ENCODE peak calls at places on chromosome 19, in six cellular contexts. One of them, this sample, is unnamed.

GRCh38 chr19:14114439-14114838 is 3.1 kb downstream of the PRKACA start:
- DNase-seq in tibial artery: no peak
- DNase-seq in CD4-positive, alpha-beta T cell: no peak
- DNase-seq in left ventricle myocardium inferior: no peak
- DNase-seq in ovary: no peak
- DNase-seq in Peyer's patch: no peak
- DNase-seq in this sample: no peak

GRCh38 chr19:23762884-23763711 is 4.4 kb upstream of the ZNF681 start:
- DNase-seq in Peyer's patch: peak; percentile 95
- DNase-seq in CD4-positive, alpha-beta T cell: peak; percentile 72
- DNase-seq in tibial artery: peak; percentile 24
- DNase-seq in left ventricle myocardium inferior: peak; percentile 87
- DNase-seq in ovary: peak; percentile 78
- DNase-seq in this sample: peak; percentile 79

GRCh38 chr19:55368701-55369563 is 1.3 kb downstream of the IL11 start:
- DNase-seq in left ventricle myocardium inferior: no peak
- DNase-seq in Peyer's patch: no peak
- DNase-seq in ovary: no peak
- DNase-seq in CD4-positive, alpha-beta T cell: no peak
- DNase-seq in tibial artery: no peak
- DNase-seq in this sample: no peak

GRCh38 chr19:46303702-46304397 is 7.0 kb downstream of the HIF3A start:
- DNase-seq in tibial artery: peak; percentile 36
- DNase-seq in Peyer's patch: peak; percentile 94
- DNase-seq in ovary: peak; percentile 82
- DNase-seq in left ventricle myocardium inferior: peak; percentile 63
- DNase-seq in CD4-positive, alpha-beta T cell: no peak
- DNase-seq in this sample: peak; percentile 73

GRCh38 chr19:39032164-39032918 is at the start of gene FBXO27:
- DNase-seq in left ventricle myocardium inferior: peak; percentile 18
- DNase-seq in Peyer's patch: peak; percentile 46
- DNase-seq in ovary: peak; percentile 27
- DNase-seq in tibial artery: no peak
- DNase-seq in CD4-positive, alpha-beta T cell: no peak
- DNase-seq in this sample: no peak

GRCh38 chr19:35582760-35583159 is 3.2 kb upstream of the PMIS2 start:
- DNase-seq in left ventricle myocardium inferior: no peak
- DNase-seq in CD4-positive, alpha-beta T cell: no peak
- DNase-seq in tibial artery: no peak
- DNase-seq in Peyer's patch: no peak
- DNase-seq in ovary: no peak
- DNase-seq in this sample: no peak

GRCh38 chr19:10885241-10886169 is 14.2 kb downstream of the CARM1 start:
- DNase-seq in Peyer's patch: no peak
- DNase-seq in ovary: no peak
- DNase-seq in tibial artery: no peak
- DNase-seq in left ventricle myocardium inferior: no peak
- DNase-seq in CD4-positive, alpha-beta T cell: no peak
- DNase-seq in this sample: no peak

GRCh38 chr19:40744554-40745401 is 5.5 kb downstream of the ACTMAP start:
- DNase-seq in left ventricle myocardium inferior: no peak
- DNase-seq in tibial artery: no peak
- DNase-seq in Peyer's patch: no peak
- DNase-seq in ovary: no peak
- DNase-seq in CD4-positive, alpha-beta T cell: no peak
- DNase-seq in this sample: no peak

GRCh38 chr19:38706792-38707511 is 37.3 kb downstream of the CAPN12 start:
- DNase-seq in Peyer's patch: no peak
- DNase-seq in left ventricle myocardium inferior: no peak
- DNase-seq in CD4-positive, alpha-beta T cell: no peak
- DNase-seq in ovary: no peak
- DNase-seq in tibial artery: no peak
- DNase-seq in this sample: no peak

GRCh38 chr19:4108767-4109625 is 14.9 kb downstream of the MAP2K2 start:
- DNase-seq in ovary: peak; percentile 12
- DNase-seq in left ventricle myocardium inferior: no peak
- DNase-seq in Peyer's patch: peak; percentile 90
- DNase-seq in CD4-positive, alpha-beta T cell: peak; percentile 39
- DNase-seq in tibial artery: no peak
- DNase-seq in this sample: no peak

GRCh38 chr19:47110521-47111080 is 3.0 kb downstream of the ZC3H4 start:
- DNase-seq in Peyer's patch: peak; percentile 76
- DNase-seq in left ventricle myocardium inferior: no peak
- DNase-seq in CD4-positive, alpha-beta T cell: no peak
- DNase-seq in tibial artery: no peak
- DNase-seq in ovary: no peak
- DNase-seq in this sample: peak; percentile 50

GRCh38 chr19:31039151-31039550 is 310.1 kb downstream of the TSHZ3 start:
- DNase-seq in ovary: no peak
- DNase-seq in left ventricle myocardium inferior: no peak
- DNase-seq in CD4-positive, alpha-beta T cell: no peak
- DNase-seq in tibial artery: no peak
- DNase-seq in Peyer's patch: no peak
- DNase-seq in this sample: no peak

GRCh38 chr19:4717191-4717965 is 6.3 kb downstream of the DPP9 start:
- DNase-seq in Peyer's patch: no peak
- DNase-seq in ovary: no peak
- DNase-seq in tibial artery: no peak
- DNase-seq in left ventricle myocardium inferior: no peak
- DNase-seq in CD4-positive, alpha-beta T cell: no peak
- DNase-seq in this sample: no peak

GRCh38 chr19:10230904-10231623 is at the start of gene S1PR2:
- DNase-seq in CD4-positive, alpha-beta T cell: peak; percentile 77
- DNase-seq in left ventricle myocardium inferior: peak; percentile 85
- DNase-seq in Peyer's patch: peak; percentile 86
- DNase-seq in tibial artery: peak; percentile 74
- DNase-seq in ovary: peak; percentile 85
- DNase-seq in this sample: peak; percentile 88

GRCh38 chr19:16661480-16662034 is 618 bp downstream of the TMEM38A start:
- DNase-seq in left ventricle myocardium inferior: peak; percentile 71
- DNase-seq in CD4-positive, alpha-beta T cell: no peak
- DNase-seq in Peyer's patch: peak; percentile 58
- DNase-seq in ovary: peak; percentile 34
- DNase-seq in tibial artery: peak; percentile 48
- DNase-seq in this sample: peak; percentile 88

GRCh38 chr19:15250635-15250993 is 18.4 kb upstream of the EPHX3 start:
- DNase-seq in tibial artery: no peak
- DNase-seq in left ventricle myocardium inferior: no peak
- DNase-seq in Peyer's patch: no peak
- DNase-seq in CD4-positive, alpha-beta T cell: no peak
- DNase-seq in ovary: no peak
- DNase-seq in this sample: no peak

GRCh38 chr19:34259367-34259865 is 5.1 kb downstream of the GARRE1 start:
- DNase-seq in Peyer's patch: peak; percentile 47
- DNase-seq in left ventricle myocardium inferior: no peak
- DNase-seq in tibial artery: no peak
- DNase-seq in CD4-positive, alpha-beta T cell: no peak
- DNase-seq in ovary: no peak
- DNase-seq in this sample: no peak

GRCh38 chr19:13817018-13817614 is 21.9 kb downstream of the ZSWIM4 start:
- DNase-seq in ovary: no peak
- DNase-seq in tibial artery: no peak
- DNase-seq in left ventricle myocardium inferior: no peak
- DNase-seq in CD4-positive, alpha-beta T cell: no peak
- DNase-seq in Peyer's patch: peak; percentile 81
- DNase-seq in this sample: no peak

GRCh38 chr19:13132471-13133166 is 14.6 kb downstream of the NACC1 start:
- DNase-seq in left ventricle myocardium inferior: no peak
- DNase-seq in Peyer's patch: no peak
- DNase-seq in CD4-positive, alpha-beta T cell: no peak
- DNase-seq in ovary: no peak
- DNase-seq in tibial artery: no peak
- DNase-seq in this sample: no peak

GRCh38 chr19:30545752-30546151 is 173.6 kb downstream of the ZNF536 start:
- DNase-seq in left ventricle myocardium inferior: no peak
- DNase-seq in Peyer's patch: no peak
- DNase-seq in ovary: no peak
- DNase-seq in CD4-positive, alpha-beta T cell: no peak
- DNase-seq in tibial artery: no peak
- DNase-seq in this sample: no peak

DNA sequence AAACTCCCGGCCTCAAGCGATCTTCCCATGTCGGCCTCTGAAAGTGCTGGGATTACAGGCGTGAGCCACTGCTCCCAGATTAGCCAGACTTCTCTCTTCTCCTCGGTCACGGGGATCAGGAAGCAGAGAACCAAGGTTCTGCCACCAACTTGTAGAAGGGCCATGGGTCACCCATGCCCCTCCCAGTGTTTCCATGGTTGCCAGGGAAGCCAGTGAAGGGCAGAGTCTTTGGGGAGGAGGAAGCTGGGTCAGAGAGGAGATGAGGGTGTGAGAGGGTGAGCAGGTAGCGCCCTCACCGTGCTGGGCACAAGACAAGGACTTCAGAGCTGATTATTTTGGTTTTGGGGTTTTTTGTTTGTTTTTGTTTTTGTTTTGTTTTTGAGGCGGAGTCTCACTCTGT is 77.1 kb downstream of the GNG7 start:
- DNase-seq in Peyer's patch: peak; percentile 88
- DNase-seq in CD4-positive, alpha-beta T cell: no peak
- DNase-seq in tibial artery: peak; percentile 69
- DNase-seq in ovary: no peak
- DNase-seq in left ventricle myocardium inferior: peak; percentile 52
- DNase-seq in this sample: no peak
- H3K27ac ChIP-seq in Peyer's patch: peak overlapping the region; percentile 67
- H3K27ac ChIP-seq in CD4-positive, alpha-beta T cell: no peak overlapping the region
- H3K27ac ChIP-seq in tibial artery: peak overlapping the region; percentile 30
- H3K27ac ChIP-seq in ovary: no peak overlapping the region
- H3K27ac ChIP-seq in left ventricle myocardium inferior: peak overlapping the region; percentile 85
- H3K27ac ChIP-seq in this sample: peak overlapping the region; percentile 32

DNA sequence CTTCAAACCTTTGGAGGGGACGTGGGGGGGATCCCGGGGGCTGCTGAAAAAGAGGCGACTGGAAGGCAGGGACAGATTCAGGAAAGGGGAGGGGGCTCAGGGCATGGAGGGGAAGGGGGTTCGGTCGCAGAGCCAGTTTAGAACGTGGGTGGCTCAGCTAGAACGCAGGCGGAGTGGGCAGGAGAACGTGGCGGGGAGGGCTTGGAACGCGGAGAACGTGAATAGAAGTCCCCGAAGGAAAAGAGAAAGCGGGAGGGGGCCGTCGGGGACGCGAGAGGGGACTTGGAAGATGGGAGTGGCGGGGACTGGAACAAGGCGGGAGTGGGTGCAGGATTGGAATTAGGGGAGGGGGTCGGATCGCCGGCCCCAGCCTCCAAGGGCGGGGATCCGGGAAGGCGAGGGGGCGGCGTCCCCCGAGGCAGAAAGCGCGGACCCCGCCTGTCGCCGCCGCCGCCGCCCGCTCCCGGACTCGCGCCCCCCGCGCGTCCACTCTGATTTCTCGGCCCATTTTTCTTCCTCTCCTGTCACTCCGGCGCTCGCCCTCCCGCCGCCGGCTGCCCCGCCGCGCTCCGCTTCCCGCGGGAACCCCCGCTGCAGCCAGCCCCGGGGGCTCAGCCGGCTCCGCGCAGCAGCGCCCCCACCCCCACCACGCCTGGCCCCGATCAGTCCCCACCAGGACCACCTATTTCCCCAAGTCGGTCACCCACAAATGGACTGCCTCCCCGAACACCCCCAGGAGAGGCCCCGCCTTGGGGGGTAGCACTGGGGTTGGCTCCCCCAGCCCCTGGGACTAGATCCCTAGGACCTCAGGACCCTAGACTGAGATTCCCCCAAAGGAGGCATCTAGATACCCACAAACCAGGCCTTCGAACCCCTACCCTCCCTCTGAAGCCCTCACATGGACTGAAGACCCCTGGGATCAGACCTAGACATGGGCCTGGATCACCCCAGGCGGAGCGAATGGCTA is 12.5 kb upstream of the ERFL start:
- DNase-seq in left ventricle myocardium inferior: no peak
- DNase-seq in Peyer's patch: no peak
- DNase-seq in CD4-positive, alpha-beta T cell: no peak
- DNase-seq in ovary: no peak
- DNase-seq in tibial artery: no peak
- DNase-seq in this sample: no peak
- TF ChIP-seq CTCF in left ventricle myocardium inferior: no peak
- TF ChIP-seq CTCF in Peyer's patch: no peak
- TF ChIP-seq CTCF in CD4-positive, alpha-beta T cell: no peak
- TF ChIP-seq CTCF in ovary: no peak
- TF ChIP-seq CTCF in tibial artery: no peak
- TF ChIP-seq CTCF in this sample: no peak

GRCh38 chr19:1085053-1085658 is 10.0 kb downstream of the POLR2E start:
- DNase-seq in Peyer's patch: no peak
- DNase-seq in CD4-positive, alpha-beta T cell: no peak
- DNase-seq in tibial artery: no peak
- DNase-seq in left ventricle myocardium inferior: no peak
- DNase-seq in ovary: no peak
- DNase-seq in this sample: no peak
- H3K9me3 ChIP-seq in Peyer's patch: no peaks in the 10 kb centered on the region
- H3K9me3 ChIP-seq in CD4-positive, alpha-beta T cell: no peaks in the 10 kb centered on the region
- H3K9me3 ChIP-seq in tibial artery: no peaks in the 10 kb centered on the region
- H3K9me3 ChIP-seq in left ventricle myocardium inferior: no peaks in the 10 kb centered on the region
- H3K9me3 ChIP-seq in ovary: no peaks in the 10 kb centered on the region
- H3K9me3 ChIP-seq in this sample: no peaks in the 10 kb centered on the region

DNA sequence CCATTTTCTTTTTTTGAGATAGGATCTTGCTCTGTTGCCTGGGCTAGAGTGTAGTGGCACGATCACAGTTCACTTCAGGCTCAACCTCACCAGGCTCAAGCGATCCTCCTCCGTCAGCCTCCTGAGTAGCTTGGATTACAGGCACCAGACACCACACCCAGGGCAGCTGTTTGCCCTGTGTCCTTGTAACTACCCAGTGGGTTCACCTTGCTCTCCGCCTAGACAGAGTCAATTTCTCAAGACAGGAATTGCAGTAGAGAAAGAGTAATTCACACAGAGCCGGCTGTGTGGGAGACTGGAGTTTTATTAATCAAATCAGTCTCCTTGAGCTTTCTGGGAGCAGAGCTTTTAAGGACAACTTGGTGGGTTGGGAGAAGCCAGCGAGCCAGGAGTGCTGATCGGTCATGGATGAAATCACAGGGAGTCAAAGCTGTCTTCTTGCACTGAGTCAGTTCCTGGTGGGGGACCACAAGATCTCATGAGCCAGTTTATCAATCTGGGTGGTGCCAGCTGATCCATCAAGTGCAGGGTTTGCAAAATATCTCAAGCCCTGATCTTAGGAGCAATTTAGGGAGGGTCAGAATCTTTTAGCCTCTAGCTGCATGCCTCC is 20.6 kb upstream of the ADGRE1 start:
- DNase-seq in left ventricle myocardium inferior: no peak
- DNase-seq in Peyer's patch: no peak
- DNase-seq in ovary: no peak
- DNase-seq in tibial artery: no peak
- DNase-seq in CD4-positive, alpha-beta T cell: no peak
- DNase-seq in this sample: no peak
- H3K27ac ChIP-seq in left ventricle myocardium inferior: no peak overlapping the region
- H3K27ac ChIP-seq in Peyer's patch: no peak overlapping the region
- H3K27ac ChIP-seq in ovary: no peak overlapping the region
- H3K27ac ChIP-seq in tibial artery: no peak overlapping the region
- H3K27ac ChIP-seq in CD4-positive, alpha-beta T cell: no peak overlapping the region
- H3K27ac ChIP-seq in this sample: no peak overlapping the region

GRCh38 chr19:18218600-18218999 is 7.6 kb downstream of the PDE4C start:
- DNase-seq in left ventricle myocardium inferior: no peak
- DNase-seq in Peyer's patch: no peak
- DNase-seq in ovary: no peak
- DNase-seq in tibial artery: no peak
- DNase-seq in CD4-positive, alpha-beta T cell: no peak
- DNase-seq in this sample: no peak
- TF ChIP-seq CTCF in left ventricle myocardium inferior: no peak
- TF ChIP-seq CTCF in Peyer's patch: no peak
- TF ChIP-seq CTCF in ovary: no peak
- TF ChIP-seq CTCF in tibial artery: no peak
- TF ChIP-seq CTCF in CD4-positive, alpha-beta T cell: no peak
- TF ChIP-seq CTCF in this sample: no peak

GRCh38 chr19:1872807-1873523 is 9.6 kb upstream of the KLF16 start:
- DNase-seq in ovary: no peak
- DNase-seq in CD4-positive, alpha-beta T cell: no peak
- DNase-seq in left ventricle myocardium inferior: no peak
- DNase-seq in tibial artery: no peak
- DNase-seq in Peyer's patch: no peak
- DNase-seq in this sample: no peak
- H3K9me3 ChIP-seq in ovary: no peaks in the 10 kb centered on the region
- H3K9me3 ChIP-seq in CD4-positive, alpha-beta T cell: no peaks in the 10 kb centered on the region
- H3K9me3 ChIP-seq in left ventricle myocardium inferior: no peaks in the 10 kb centered on the region
- H3K9me3 ChIP-seq in tibial artery: no peaks in the 10 kb centered on the region
- H3K9me3 ChIP-seq in Peyer's patch: no peaks in the 10 kb centered on the region
- H3K9me3 ChIP-seq in this sample: no peaks in the 10 kb centered on the region